ENCODE peak calls at places on chromosomes 7 and 10, in four cellular contexts. W is PC-9, A is K562, I is GM23338. E is an unnamed sample.

GRCh38 chr10:33136781-33137180 is 178.8 kb upstream of the ITGB1 start:
- DNase-seq in W (no peak), A (no peak), I (no peak), E (no peak)

GRCh38 chr7:83362786-83363185 is 200.1 kb upstream of the PCLO start:
- DNase-seq in W (no peak), A (no peak), I (no peak), E (no peak)

GRCh38 chr7:139567647-139568345 is 44.3 kb downstream of the CLEC2L start:
- DNase-seq in W (no peak), A (no peak), I (no peak), E (no peak)

GRCh38 chr10:79299397-79300370 is 47.6 kb upstream of the PPIF start:
- DNase-seq in W (peak; percentile 87), A (no peak), I (no peak), E (peak; percentile 99)

GRCh38 chr7:22782616-22783232 is 39.9 kb downstream of the TOMM7 start:
- DNase-seq in W (peak; percentile 70), A (peak; percentile 86), I (peak; percentile 84), E (no peak)

GRCh38 chr10:62019013-62019684 is 117.7 kb downstream of the ARID5B start:
- DNase-seq in W (no peak), A (no peak), I (no peak), E (no peak)

GRCh38 chr7:44261239-44261638 is 60.5 kb downstream of the YKT6 start:
- DNase-seq in W (no peak), A (no peak), I (no peak), E (no peak)

GRCh38 chr7:157851501-157852067 is 514.8 kb downstream of the DNAJB6 start:
- DNase-seq in W (no peak), A (peak; percentile 19), I (no peak), E (no peak)

GRCh38 chr7:37432240-37432917 is 16.3 kb downstream of the ELMO1 start:
- DNase-seq in W (no peak), A (no peak), I (no peak), E (no peak)

GRCh38 chr10:4086041-4086886 is 301.3 kb upstream of the KLF6 start:
- DNase-seq in W (no peak), A (no peak), I (no peak), E (no peak)

GRCh38 chr10:93568105-93568390 is 1.6 kb downstream of the FFAR4 start:
- DNase-seq in W (no peak), A (no peak), I (peak; percentile 22), E (no peak)

GRCh38 chr10:43938810-43939209 is 290.1 kb upstream of the ZNF32 start:
- DNase-seq in W (no peak), A (no peak), I (no peak), E (no peak)

GRCh38 chr10:21724695-21725371 is 190.8 kb downstream of the MLLT10 start:
- DNase-seq in W (peak; percentile 87), A (peak; percentile 95), I (peak; percentile 52), E (peak; percentile 91)

GRCh38 chr7:15916666-15917388 is 230.3 kb upstream of the MEOX2 start:
- DNase-seq in W (no peak), A (no peak), I (no peak), E (peak; percentile 6)

GRCh38 chr7:229184-229964 is 37.0 kb downstream of the FAM20C start:
- DNase-seq in W (no peak), A (no peak), I (no peak), E (peak; percentile 98)

GRCh38 chr10:33412261-33413092 is 78.0 kb upstream of the NRP1 start:
- DNase-seq in W (no peak), A (no peak), I (no peak), E (peak; percentile 78)

GRCh38 chr10:13404305-13404759 is 56.2 kb upstream of the SEPHS1 start:
- DNase-seq in W (no peak), A (peak; percentile 92), I (no peak), E (no peak)

GRCh38 chr7:135239263-135239662 is 5.6 kb downstream of the STRA8 start:
- DNase-seq in W (no peak), A (no peak), I (no peak), E (no peak)

GRCh38 chr7:17147409-17147808 is 151.0 kb upstream of the AHR start:
- DNase-seq in W (no peak), A (no peak), I (no peak), E (peak; percentile 68)

GRCh38 chr10:48439581-48440041 is 133.1 kb downstream of the MAPK8 start:
- DNase-seq in W (no peak), A (no peak), I (peak; percentile 16), E (peak; percentile 83)

GRCh38 chr10:28241766-28242399 is 61.0 kb downstream of the MPP7 start:
- DNase-seq in W (no peak), A (peak; percentile 49), I (peak; percentile 73), E (no peak)

GRCh38 chr7:132228240-132228639 is 348.0 kb downstream of the PLXNA4 start:
- DNase-seq in W (no peak), A (no peak), I (no peak), E (no peak)

GRCh38 chr10:99236627-99237309 is 1.1 kb upstream of the HPSE2 start:
- DNase-seq in W (no peak), A (no peak), I (peak; percentile 52), E (peak; percentile 19)
- H3K27me3 ChIP-seq in W (peaks cover 50% of the 10 kb centered on the region), A (peaks cover 45% of the 10 kb centered on the region), I (peaks cover 83% of the 10 kb centered on the region), E (peaks cover 54% of the 10 kb centered on the region)

GRCh38 chr10:57880441-57881301 is 387.0 kb downstream of the IPMK start:
- DNase-seq in W (no peak), A (no peak), I (no peak), E (no peak)

GRCh38 chr10:57890691-57891090 is 377.0 kb downstream of the IPMK start:
- DNase-seq in W (no peak), A (no peak), I (no peak), E (no peak)

DNA sequence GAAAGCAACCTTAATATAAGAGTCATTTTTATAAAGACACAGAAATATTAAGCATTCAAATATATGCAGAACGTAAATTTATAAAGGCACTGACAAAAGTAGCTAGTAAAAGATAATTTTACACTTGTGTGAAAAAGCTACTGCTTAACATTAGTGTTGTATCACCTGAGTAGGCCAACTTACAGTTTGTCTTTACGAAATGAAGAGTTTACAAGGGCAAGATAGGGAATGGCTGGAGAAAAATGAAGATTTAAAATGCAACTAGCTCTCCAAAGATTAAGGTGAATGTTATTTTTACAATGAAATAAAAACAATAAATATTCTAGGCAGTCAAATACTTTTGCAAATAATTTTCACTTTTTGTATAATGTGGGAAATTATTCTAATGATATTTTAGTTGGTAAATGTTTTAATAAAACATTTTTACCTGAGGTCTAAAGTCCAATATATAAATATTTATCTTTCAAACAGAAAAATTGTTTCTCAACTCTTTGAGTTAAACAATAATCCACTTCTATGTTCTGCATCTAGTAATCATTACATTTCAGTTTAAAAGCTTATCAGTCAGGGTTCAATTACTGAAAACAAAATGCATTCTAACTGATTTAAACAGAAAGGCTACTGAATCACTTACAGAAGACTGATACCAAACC is 382.6 kb downstream of the IPMK start:
- DNase-seq in W (no peak), A (no peak), I (no peak), E (no peak)
- H4K20me1 ChIP-seq in W (no peaks in the 10 kb centered on the region), A (no peaks in the 10 kb centered on the region), I (no peaks in the 10 kb centered on the region), E (no peaks in the 10 kb centered on the region)

GRCh38 chr10:99526861-99527504 is 5.8 kb upstream of the NKX2-3 start:
- DNase-seq in W (no peak), A (no peak), I (peak; percentile 52), E (peak; percentile 75)
- H3K27me3 ChIP-seq in W (peaks cover 13% of the 10 kb centered on the region), A (peaks cover 56% of the 10 kb centered on the region), I (peaks cover 100% of the 10 kb centered on the region), E (peaks cover 99% of the 10 kb centered on the region)

GRCh38 chr7:100432053-100432452 is 2.4 kb downstream of the MEPCE start:
- DNase-seq in W (no peak), A (peak; percentile 64), I (no peak), E (no peak)
- H4K20me1 ChIP-seq in W (peaks cover 6% of the 10 kb centered on the region), A (peaks cover 26% of the 10 kb centered on the region), I (peaks cover 3% of the 10 kb centered on the region), E (peaks cover 20% of the 10 kb centered on the region)

DNA sequence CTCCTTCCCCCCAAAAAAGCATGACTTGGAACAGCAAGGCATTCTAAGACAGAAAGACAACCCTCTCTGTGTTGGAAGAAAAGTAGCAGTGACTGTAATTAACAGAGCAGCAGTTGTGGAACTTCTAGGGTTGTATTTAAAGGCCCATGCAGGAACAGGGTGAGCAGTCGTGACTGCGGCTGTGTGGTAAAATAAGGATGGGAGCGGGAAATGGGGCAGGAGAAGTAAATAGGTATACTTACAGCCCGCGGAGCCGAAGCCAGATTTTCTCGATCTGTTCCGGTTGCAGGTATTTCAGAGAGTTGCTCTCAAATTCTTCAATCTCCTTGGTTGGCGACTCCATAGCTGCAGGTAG is 179 bp downstream of the PDE1C start:
- DNase-seq in W (no peak), A (no peak), I (no peak), E (no peak)
- H3K27me3 ChIP-seq in W (peaks cover 39% of the 10 kb centered on the region), A (peaks cover 10% of the 10 kb centered on the region), I (peaks cover 88% of the 10 kb centered on the region), E (no peaks in the 10 kb centered on the region)

GRCh38 chr10:59003203-59003602 is 173.2 kb upstream of the PHYHIPL start:
- DNase-seq in W (no peak), A (no peak), I (no peak), E (no peak)

GRCh38 chr10:58998924-58999713 is 177.3 kb upstream of the PHYHIPL start:
- DNase-seq in W (no peak), A (no peak), I (no peak), E (no peak)

GRCh38 chr10:59000162-59000825 is 176.1 kb upstream of the PHYHIPL start:
- DNase-seq in W (no peak), A (no peak), I (no peak), E (no peak)

GRCh38 chr10:59004392-59004791 is 172.1 kb upstream of the PHYHIPL start:
- DNase-seq in W (no peak), A (no peak), I (no peak), E (no peak)

GRCh38 chr10:59002011-59002410 is 174.4 kb upstream of the PHYHIPL start:
- DNase-seq in W (no peak), A (no peak), I (no peak), E (no peak)
- H4K20me1 ChIP-seq in W (no peaks in the 10 kb centered on the region), A (no peaks in the 10 kb centered on the region), I (no peaks in the 10 kb centered on the region), E (no peaks in the 10 kb centered on the region)

GRCh38 chr10:75432176-75432575 is 752 bp downstream of the LRMDA start:
- DNase-seq in W (no peak), A (no peak), I (no peak), E (no peak)
- H3K27me3 ChIP-seq in W (no peaks in the 10 kb centered on the region), A (peaks cover 50% of the 10 kb centered on the region), I (peaks cover 100% of the 10 kb centered on the region), E (no peaks in the 10 kb centered on the region)